ENCODE peak calls at places on chromosome 4, in four cellular contexts. B, T, H and C are unnamed samples.

GRCh38 chr4:110085131-110085530 is 113.3 kb downstream of the ELOVL6 start:
- DNase-seq in H (no peak), T (no peak), B (no peak), C (peak)

GRCh38 chr4:141356936-141357335 is 136.2 kb downstream of the ZNF330 start:
- DNase-seq in B (no peak), T (no peak), H (no peak), C (no peak)

GRCh38 chr4:108166441-108167315 is 2.1 kb downstream of the LEF1 start:
- DNase-seq in B (peak), T (no peak), H (peak), C (peak)

GRCh38 chr4:122700178-122700725 is 32.3 kb upstream of the BBS12 start:
- DNase-seq in B (peak), H (peak), T (peak), C (peak)

GRCh38 chr4:158529505-158529904 is 7.8 kb downstream of the RXFP1 start:
- DNase-seq in B (no peak), T (no peak), H (no peak), C (no peak)

GRCh38 chr4:183722738-183723560 is 63.9 kb downstream of the TRAPPC11 start:
- DNase-seq in T (peak), H (peak), B (peak), C (peak)

GRCh38 chr4:109278594-109279031 is 23.8 kb downstream of the COL25A1 start:
- DNase-seq in T (no peak), B (no peak), H (no peak), C (no peak)

GRCh38 chr4:3342182-3342854 is 49.5 kb downstream of the RGS12 start:
- DNase-seq in T (peak), H (no peak), B (no peak), C (peak)

GRCh38 chr4:48944659-48945290 is 38.2 kb upstream of the OCIAD2 start:
- DNase-seq in T (no peak), H (peak), B (peak), C (no peak)

GRCh38 chr4:146255874-146256273 is 41.5 kb downstream of the REELD1 start:
- DNase-seq in T (peak), H (no peak), B (no peak), C (no peak)

GRCh38 chr4:142369141-142369540 is 477.0 kb downstream of the INPP4B start:
- DNase-seq in B (no peak), T (no peak), H (no peak), C (no peak)

GRCh38 chr4:82680834-82681233 is 117.8 kb downstream of the SCD5 start:
- DNase-seq in H (no peak), B (peak), T (no peak), C (no peak)

GRCh38 chr4:7359302-7360063 is 75.2 kb downstream of the PSAPL1 start:
- DNase-seq in H (no peak), B (no peak), T (no peak), C (no peak)

GRCh38 chr4:185361872-185362271 is 33.9 kb downstream of the LRP2BP start:
- DNase-seq in H (no peak), B (peak), T (no peak), C (no peak)

GRCh38 chr4:185357733-185358440 is 37.8 kb downstream of the LRP2BP start:
- DNase-seq in T (no peak), H (no peak), B (no peak), C (no peak)

GRCh38 chr4:185357220-185357619 is 38.5 kb downstream of the LRP2BP start:
- DNase-seq in T (peak), H (no peak), B (no peak), C (no peak)

GRCh38 chr4:185359767-185360446 is 35.8 kb downstream of the LRP2BP start:
- DNase-seq in B (no peak), T (peak), H (peak), C (no peak)

DNA sequence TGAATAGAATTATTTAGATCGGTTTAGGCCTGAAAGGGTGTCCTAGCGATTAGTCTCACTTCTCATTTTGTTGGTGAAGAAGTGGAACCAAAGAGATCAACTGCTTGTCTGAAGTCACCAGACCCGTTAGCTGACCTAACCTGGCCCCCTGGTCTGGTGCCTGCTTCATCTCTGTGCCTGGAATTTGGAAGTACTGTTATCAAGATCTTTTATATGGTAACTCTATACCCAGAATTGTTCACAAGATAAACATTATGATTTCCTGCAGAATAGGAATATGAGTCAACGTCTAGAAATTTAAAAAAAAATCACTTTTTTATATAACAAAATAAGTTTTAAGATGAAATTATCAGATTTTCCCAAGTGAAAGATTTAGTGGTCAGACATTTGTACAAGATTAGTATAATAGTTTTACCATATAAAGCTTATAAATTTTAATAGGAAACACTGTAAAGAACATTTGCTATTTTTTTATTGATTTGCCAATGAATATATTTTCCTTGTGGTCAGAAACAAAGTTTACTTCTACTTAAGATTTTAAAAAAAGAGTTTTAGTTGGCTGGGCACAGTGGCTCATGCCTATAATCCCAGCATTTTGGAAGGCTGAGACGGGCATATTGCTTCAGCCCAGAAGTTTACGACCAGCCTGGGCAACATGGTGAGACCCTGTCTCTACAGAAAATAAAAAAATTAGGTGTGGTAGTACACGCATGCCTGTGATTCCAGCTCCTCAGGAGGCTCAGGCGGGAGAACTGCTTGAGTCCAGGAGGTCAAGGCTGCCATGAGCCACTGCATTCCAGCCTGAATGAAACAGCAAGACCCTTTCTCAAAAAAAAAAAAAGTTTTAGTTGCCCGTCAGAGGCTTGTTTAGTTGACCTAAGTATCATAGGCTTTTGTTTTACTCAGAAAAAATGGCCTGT is 37.0 kb downstream of the LRP2BP start:
- DNase-seq in B (no peak), H (no peak), T (peak), C (no peak)
- TF ChIP-seq EZH2phosphoT487 in B (no peak), H (no peak), T (no peak), C (no peak)

GRCh38 chr4:60461551-60461950 is 738.6 kb upstream of the ADGRL3 start:
- DNase-seq in T (no peak), B (no peak), H (no peak), C (no peak)

GRCh38 chr4:60463846-60464502 is 736.2 kb upstream of the ADGRL3 start:
- DNase-seq in B (peak), T (peak), H (no peak), C (no peak)
- TF ChIP-seq EZH2phosphoT487 in B (no peak), T (no peak), H (no peak), C (no peak)

GRCh38 chr4:94525993-94526740 is 74.4 kb downstream of the PDLIM5 start:
- DNase-seq in H (no peak), T (peak), B (no peak), C (no peak)

GRCh38 chr4:94527556-94528233 is 76.0 kb downstream of the PDLIM5 start:
- DNase-seq in T (no peak), B (no peak), H (no peak), C (no peak)

GRCh38 chr4:94523033-94523590 is 71.4 kb downstream of the PDLIM5 start:
- DNase-seq in T (peak), B (no peak), H (no peak), C (no peak)

GRCh38 chr4:94519925-94520789 is 68.4 kb downstream of the PDLIM5 start:
- DNase-seq in H (no peak), B (no peak), T (no peak), C (no peak)

GRCh38 chr4:94523617-94524016 is 71.9 kb downstream of the PDLIM5 start:
- DNase-seq in T (peak), H (no peak), B (no peak), C (no peak)
- TF ChIP-seq EZH2phosphoT487 in T (no peak), H (no peak), B (no peak), C (no peak)

GRCh38 chr4:77036206-77036605 is 39.6 kb downstream of the CCNI start:
- DNase-seq in T (peak), H (no peak), B (no peak), C (no peak)
- TF ChIP-seq EZH2phosphoT487 in T (no peak), H (no peak), B (no peak), C (no peak)

DNA sequence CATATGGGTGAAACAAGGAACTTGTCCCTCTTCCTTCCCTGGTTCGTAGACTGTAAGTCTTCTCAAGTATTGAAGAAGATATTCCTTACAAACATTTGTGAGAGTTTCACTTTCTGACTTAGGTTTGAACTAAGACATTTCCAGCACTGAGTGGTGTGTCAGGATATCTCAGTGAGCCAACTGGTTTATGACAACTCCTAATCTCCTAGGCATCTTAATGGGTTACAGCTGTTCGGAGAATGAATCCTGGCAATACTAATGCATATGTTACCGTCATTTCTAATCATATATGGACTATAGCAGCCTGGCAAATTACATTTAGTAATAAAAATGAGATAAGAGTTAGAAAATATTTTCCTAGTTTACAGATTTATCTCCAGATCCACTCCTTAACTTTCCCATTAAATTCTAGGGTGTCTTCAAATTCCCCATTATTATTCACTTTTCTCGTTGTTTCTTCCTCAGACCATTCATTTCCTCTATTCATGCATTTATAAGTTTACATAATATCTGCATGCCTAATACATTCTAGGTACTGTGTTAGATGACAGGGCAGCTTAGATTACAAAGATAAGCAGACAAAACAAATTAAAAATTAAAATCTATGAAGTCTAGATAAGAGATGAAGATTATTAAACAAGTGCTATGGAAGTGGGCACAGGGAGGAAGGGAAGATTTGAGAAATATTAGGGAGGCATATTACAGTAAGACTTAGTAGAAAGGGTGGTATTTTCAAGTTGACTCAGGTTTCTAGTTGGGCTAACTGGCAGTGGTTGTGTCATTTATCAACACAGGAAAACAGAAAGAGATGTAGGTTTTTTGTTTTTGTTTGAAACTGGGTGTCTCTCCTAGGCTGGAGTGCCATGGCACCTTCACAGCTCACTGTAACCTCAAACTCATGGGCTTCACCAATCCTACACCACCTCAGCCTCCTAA is 173.9 kb downstream of the WDFY3 start:
- DNase-seq in T (peak), B (no peak), H (peak), C (no peak)
- TF ChIP-seq EZH2phosphoT487 in T (no peak), B (no peak), H (no peak), C (no peak)